ENCODE peak calls at places on chromosomes 3 and 15, in seven cellular contexts. H, V, Q, S, M, N and K are unnamed samples.

GRCh38 chr3:143001034-143001368 is 369 bp upstream of the U2SURP start:
- DNase-seq in H (no peak), V (peak), Q (peak), S (no peak), M (no peak), N (no peak), K (no peak)

GRCh38 chr3:22089284-22089683 is 338.3 kb upstream of the ZNF385D start:
- DNase-seq in H (peak), V (no peak), Q (no peak), S (no peak), M (no peak), N (no peak), K (no peak)

GRCh38 chr3:136778865-136779264 is 26.7 kb upstream of the STAG1 start:
- DNase-seq in H (no peak), V (no peak), Q (no peak), S (no peak), M (no peak), N (no peak), K (no peak)

GRCh38 chr3:176919836-176920760 is 277.2 kb downstream of the TBL1XR1 start:
- DNase-seq in H (no peak), V (no peak), Q (no peak), S (no peak), M (no peak), N (no peak), K (no peak)

GRCh38 chr3:59653405-59654119 is 603.7 kb upstream of the CFAP20DC start:
- DNase-seq in H (no peak), V (no peak), Q (no peak), S (no peak), M (no peak), N (no peak), K (no peak)

GRCh38 chr15:85764649-85765277 is 30.0 kb downstream of the KLHL25 start:
- DNase-seq in H (no peak), V (no peak), Q (no peak), S (no peak), M (no peak), N (no peak), K (no peak)

GRCh38 chr3:71514621-71515020 is 68.9 kb downstream of the FOXP1 start:
- DNase-seq in H (no peak), V (no peak), Q (no peak), S (no peak), M (no peak), N (no peak), K (no peak)

GRCh38 chr3:23873941-23874340 is 42.8 kb downstream of the NKIRAS1 start:
- DNase-seq in H (no peak), V (no peak), Q (no peak), S (no peak), M (no peak), N (no peak), K (no peak)

GRCh38 chr3:134056464-134056891 is 26.8 kb upstream of the SLCO2A1 start:
- DNase-seq in H (no peak), V (no peak), Q (no peak), S (no peak), M (peak), N (no peak), K (no peak)

GRCh38 chr3:34183581-34184313 is 385.3 kb downstream of the PDCD6IP start:
- DNase-seq in H (no peak), V (no peak), Q (no peak), S (no peak), M (no peak), N (no peak), K (no peak)

GRCh38 chr15:62886431-62887071 is 156.0 kb upstream of the TPM1 start:
- DNase-seq in H (peak), V (no peak), Q (no peak), S (no peak), M (no peak), N (no peak), K (no peak)
- H3K27ac ChIP-seq in H (peak), V (peak), Q (no peak), S (peak), M (peak), N (peak), K (peak)

GRCh38 chr15:35055416-35056105 is 29.5 kb downstream of the NANOGP8 start:
- DNase-seq in H (no peak), V (no peak), Q (no peak), S (no peak), M (no peak), N (no peak), K (no peak)
- TF ChIP-seq CTCF in H (no peak), V (no peak), Q (no peak), S (no peak), M (no peak), N (no peak), K (no peak)

GRCh38 chr15:70127797-70128756 is 30.4 kb upstream of the TLE3 start:
- DNase-seq in H (no peak), V (no peak), Q (no peak), S (peak), M (no peak), N (no peak), K (no peak)

GRCh38 chr15:70127288-70127746 is 29.6 kb upstream of the TLE3 start:
- DNase-seq in H (no peak), V (no peak), Q (no peak), S (peak), M (peak), N (peak), K (no peak)

GRCh38 chr15:70125605-70126004 is 27.9 kb upstream of the TLE3 start:
- DNase-seq in H (no peak), V (no peak), Q (no peak), S (no peak), M (no peak), N (no peak), K (no peak)

GRCh38 chr15:70126382-70126781 is 28.7 kb upstream of the TLE3 start:
- DNase-seq in H (no peak), V (no peak), Q (no peak), S (peak), M (no peak), N (no peak), K (no peak)

GRCh38 chr15:70128757-70129140 is 31.0 kb upstream of the TLE3 start:
- DNase-seq in H (no peak), V (no peak), Q (no peak), S (peak), M (no peak), N (no peak), K (no peak)
- H3K4me3 ChIP-seq in H (no peak), V (no peak), Q (no peak), S (no peak), M (no peak), N (no peak), K (no peak)

GRCh38 chr3:149898771-149899170 is 71.9 kb downstream of the PFN2 start:
- DNase-seq in H (no peak), V (no peak), Q (no peak), S (no peak), M (no peak), N (no peak), K (no peak)
- H3K27ac ChIP-seq in H (no peak), V (no peak), Q (peak), S (no peak), M (no peak), N (peak), K (no peak)

GRCh38 chr3:13336592-13336991 is 83.5 kb downstream of the NUP210 start:
- DNase-seq in H (no peak), V (peak), Q (no peak), S (no peak), M (no peak), N (no peak), K (no peak)

GRCh38 chr3:13335503-13335902 is 84.6 kb downstream of the NUP210 start:
- DNase-seq in H (no peak), V (peak), Q (no peak), S (no peak), M (no peak), N (no peak), K (no peak)

GRCh38 chr3:13338231-13338630 is 81.9 kb downstream of the NUP210 start:
- DNase-seq in H (no peak), V (no peak), Q (no peak), S (no peak), M (no peak), N (no peak), K (no peak)

GRCh38 chr3:13339833-13340232 is 80.3 kb downstream of the NUP210 start:
- DNase-seq in H (no peak), V (peak), Q (no peak), S (no peak), M (no peak), N (no peak), K (no peak)

GRCh38 chr3:13338996-13339395 is 81.1 kb downstream of the NUP210 start:
- DNase-seq in H (no peak), V (no peak), Q (no peak), S (no peak), M (no peak), N (no peak), K (no peak)
- TF ChIP-seq CTCF in H (no peak), V (no peak), Q (no peak), S (no peak), M (no peak), N (no peak), K (no peak)

GRCh38 chr15:57611938-57612337 is 20.2 kb downstream of the MYZAP start:
- DNase-seq in H (peak), V (peak), Q (no peak), S (peak), M (peak), N (no peak), K (no peak)
- H3K4me3 ChIP-seq in H (no peak), V (no peak), Q (no peak), S (no peak), M (no peak), N (no peak), K (no peak)

DNA sequence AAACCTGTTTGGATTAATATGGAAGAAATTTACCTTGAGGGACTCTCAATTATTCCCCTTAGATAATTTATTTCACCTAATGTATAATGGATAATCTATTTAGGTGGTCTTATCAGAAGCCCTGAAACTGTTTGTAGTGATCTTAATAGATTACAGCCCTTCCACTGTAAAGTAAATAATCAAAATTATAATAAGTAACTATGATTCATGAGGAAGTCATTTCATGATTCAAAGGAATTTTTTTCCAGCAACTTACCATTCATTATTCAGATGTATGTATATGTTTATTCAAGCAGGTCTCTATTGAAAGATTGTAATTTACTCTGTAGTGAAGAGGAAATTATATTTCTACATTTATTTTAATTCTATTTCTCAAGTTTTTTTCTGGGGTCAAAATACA is 250.6 kb upstream of the ROBO1 start:
- DNase-seq in H (no peak), V (no peak), Q (no peak), S (no peak), M (no peak), N (no peak), K (no peak)
- H3K27ac ChIP-seq in H (no peak), V (no peak), Q (no peak), S (no peak), M (no peak), N (no peak), K (no peak)

DNA sequence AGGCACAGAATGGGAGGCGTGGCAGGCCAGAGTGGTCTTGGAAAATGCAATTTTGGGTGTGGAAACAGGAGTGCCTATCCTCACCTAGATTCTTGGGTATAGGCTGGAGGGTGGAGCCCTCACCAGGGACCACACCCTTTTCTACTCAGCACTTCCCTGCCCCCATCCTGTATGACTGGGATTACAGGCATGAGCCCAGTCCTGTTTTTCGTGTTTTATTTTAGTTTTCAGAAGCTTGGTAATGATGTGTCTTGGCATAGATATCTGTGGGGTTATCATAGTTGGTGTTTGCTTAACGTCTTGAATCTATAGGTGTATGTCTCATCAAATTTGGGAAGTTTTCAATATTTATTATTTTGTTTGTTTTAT is 248.7 kb upstream of the CBLB start:
- DNase-seq in H (no peak), V (no peak), Q (no peak), S (no peak), M (no peak), N (no peak), K (no peak)
- TF ChIP-seq CTCF in H (no peak), V (no peak), Q (no peak), S (no peak), M (no peak), N (no peak), K (no peak)

GRCh38 chr15:40253179-40253790 is 14.4 kb downstream of the PAK6 start:
- DNase-seq in H (no peak), V (peak), Q (no peak), S (no peak), M (no peak), N (peak), K (no peak)
- H3K4me3 ChIP-seq in H (no peak), V (peak), Q (peak), S (peak), M (peak), N (peak), K (peak)

DNA sequence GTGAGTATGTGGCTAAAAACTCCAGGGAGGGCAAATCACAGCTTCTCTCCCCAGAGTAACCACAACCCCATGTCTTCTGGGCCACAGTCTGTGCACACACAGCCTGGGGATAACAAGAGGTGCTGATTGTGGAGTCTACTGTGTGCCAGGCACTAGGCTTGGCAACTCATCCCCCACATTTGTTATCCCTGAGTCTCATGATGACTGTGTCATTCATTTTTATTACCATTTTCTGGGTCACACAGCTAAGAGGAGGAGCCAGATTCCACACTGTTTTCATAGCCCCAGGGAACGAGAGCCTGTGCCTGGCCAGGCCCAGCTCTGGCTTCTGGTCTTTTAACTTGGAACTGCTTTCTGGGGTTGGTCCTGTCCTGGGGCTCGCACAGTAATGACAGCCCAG is 34.5 kb downstream of the ESYT3 start:
- DNase-seq in H (no peak), V (no peak), Q (no peak), S (peak), M (no peak), N (no peak), K (no peak)
- H3K27ac ChIP-seq in H (no peak), V (no peak), Q (peak), S (peak), M (no peak), N (peak), K (no peak)